ENCODE peak calls at places on chromosomes 4 and X, in five cellular contexts. P is ovary; E is upper lobe of right lung; Y is thoracic aorta; R is CD8-positive, alpha-beta memory T cell. A is an unnamed sample. For H3K4me1, the result is how much of the 10 kb centered on the place peaks cover.

GRCh38 chr4:38563703-38564490 is 100.1 kb upstream of the KLF3 start:
- DNase-seq in E (no peak), R (no peak), P (no peak), Y (no peak), A (no peak)

GRCh38 chr4:123505077-123505456 is 108.5 kb downstream of the SPRY1 start:
- DNase-seq in E (no peak), P (no peak), Y (no peak), R (no peak), A (peak)

GRCh38 chr4:8292388-8293107 is 23.0 kb downstream of the HTRA3 start:
- DNase-seq in E (peak), R (peak), P (peak), Y (no peak), A (no peak)

GRCh38 chr4:54484361-54484760 is 173.4 kb upstream of the KIT start:
- DNase-seq in E (no peak), P (no peak), R (no peak), Y (no peak), A (no peak)

GRCh38 chr4:139247241-139247640 is 32.8 kb downstream of the MGARP start:
- DNase-seq in E (no peak), R (no peak), Y (no peak), P (no peak), A (no peak)

GRCh38 chr4:79623125-79623905 is 215.3 kb upstream of the GK2 start:
- DNase-seq in P (peak), Y (no peak), E (no peak), R (no peak), A (peak)

GRCh38 chr4:828641-829271 is 2.8 kb upstream of the CPLX1 start:
- DNase-seq in E (peak), R (peak), Y (no peak), P (no peak), A (peak)

GRCh38 chr4:22532896-22533295 is 17.0 kb upstream of the ADGRA3 start:
- DNase-seq in E (no peak), Y (no peak), P (no peak), R (no peak), A (no peak)

GRCh38 chr4:7518871-7519637 is 84.3 kb upstream of the PSAPL1 start:
- DNase-seq in E (no peak), P (no peak), Y (no peak), R (no peak), A (no peak)

GRCh38 chr4:32455231-32455630 is 1735.1 kb downstream of the PCDH7 start:
- DNase-seq in R (no peak), E (no peak), Y (no peak), P (no peak), A (no peak)

GRCh38 chrX:1521459-1521956 is 15.5 kb downstream of the P2RY8 start:
- DNase-seq in P (no peak), Y (no peak), E (peak), R (peak), A (no peak)

GRCh38 chrX:108312938-108313337 is 125.3 kb downstream of the COL4A6 start:
- DNase-seq in E (no peak), P (no peak), R (no peak), Y (no peak), A (peak)

GRCh38 chr4:83180469-83180968 is 66.0 kb upstream of the PLAC8 start:
- DNase-seq in E (no peak), P (no peak), Y (no peak), R (no peak), A (no peak)

GRCh38 chr4:102103368-102103767 is 241.9 kb downstream of the SLC39A8 start:
- DNase-seq in R (no peak), E (no peak), P (no peak), Y (no peak), A (no peak)

GRCh38 chrX:154305481-154306205 is 10.0 kb downstream of the TKTL1 start:
- DNase-seq in P (no peak), Y (no peak), R (no peak), E (no peak), A (no peak)

GRCh38 chr4:6926681-6927478 is 17.3 kb downstream of the TBC1D14 start:
- DNase-seq in R (peak), E (peak), Y (no peak), P (peak), A (peak)

GRCh38 chr4:74608151-74608949 is 163.4 kb downstream of the AREG start:
- DNase-seq in P (no peak), R (no peak), Y (no peak), E (no peak), A (no peak)

GRCh38 chr4:104641427-104641826 is 146.7 kb upstream of the CXXC4 start:
- DNase-seq in Y (no peak), R (no peak), E (no peak), P (no peak), A (no peak)

GRCh38 chr4:133188433-133189175 is 39.5 kb downstream of the PCDH10 start:
- DNase-seq in R (no peak), E (no peak), Y (no peak), P (no peak), A (no peak)

GRCh38 chr4:102449751-102450352 is 51.3 kb upstream of the NFKB1 start:
- DNase-seq in P (no peak), E (no peak), R (peak), Y (no peak), A (peak)

GRCh38 chr4:154490261-154490588 is 1.4 kb downstream of the DCHS2 start:
- DNase-seq in E (no peak), R (no peak), Y (no peak), P (no peak), A (no peak)

GRCh38 chrX:134727363-134727762 is 69.1 kb upstream of the PLAC1 start:
- DNase-seq in R (no peak), E (no peak), Y (no peak), P (no peak), A (peak)

GRCh38 chrX:119423631-119424030 is 24.5 kb downstream of the SLC25A43 start:
- DNase-seq in R (no peak), E (no peak), Y (no peak), P (no peak), A (peak)

GRCh38 chr4:67699603-67700002 is 1.4 kb downstream of the UBA6 start:
- DNase-seq in Y (no peak), R (no peak), E (no peak), P (no peak), A (no peak)

GRCh38 chrX:154534526-154535322 is 11.9 kb downstream of the G6PD start:
- DNase-seq in P (peak), Y (no peak), R (peak), E (peak), A (peak)

GRCh38 chrX:136246201-136246600 is 5.0 kb downstream of the MAP7D3 start:
- DNase-seq in E (no peak), R (no peak), P (no peak), Y (no peak), A (no peak)

GRCh38 chr4:83217721-83218522 is 66.7 kb downstream of the COQ2 start:
- DNase-seq in Y (no peak), P (no peak), E (no peak), R (peak), A (no peak)

GRCh38 chr4:2256156-2256731 is 5.7 kb downstream of the MXD4 start:
- DNase-seq in R (peak), Y (peak), P (peak), E (peak), A (no peak)

GRCh38 chrX:30735839-30736238 is 82.6 kb downstream of the GK start:
- DNase-seq in P (no peak), Y (no peak), R (peak), E (no peak), A (peak)

GRCh38 chr4:849478-850175 is 23.7 kb upstream of the CPLX1 start:
- DNase-seq in P (no peak), E (peak), Y (no peak), R (peak), A (no peak)

GRCh38 chr4:108902769-108903168 is 139.9 kb upstream of the ETNPPL start:
- DNase-seq in P (no peak), Y (no peak), R (no peak), E (no peak), A (no peak)

GRCh38 chr4:168981460-168981859 is 28.6 kb downstream of the CBR4 start:
- DNase-seq in Y (no peak), P (no peak), E (no peak), R (no peak), A (no peak)

GRCh38 chr4:110876866-110877265 is 254.0 kb upstream of the PITX2 start:
- DNase-seq in Y (no peak), R (no peak), E (no peak), P (no peak), A (no peak)

GRCh38 chrX:7926914-7927258 is 327 bp downstream of the PNPLA4 start:
- DNase-seq in E (no peak), R (no peak), Y (no peak), P (no peak), A (no peak)

GRCh38 chr4:154822775-154823174 is 41.7 kb downstream of the RBM46 start:
- DNase-seq in R (no peak), Y (no peak), P (no peak), E (no peak), A (peak)

GRCh38 chrX:112832481-112833095 is 8.0 kb downstream of the AMOT start:
- DNase-seq in P (no peak), E (peak), R (no peak), Y (no peak), A (peak)

GRCh38 chr4:28868831-28869230 is 1851.3 kb upstream of the PCDH7 start:
- DNase-seq in E (no peak), R (no peak), Y (no peak), P (no peak), A (peak)

GRCh38 chrX:84248226-84248625 is 60.2 kb upstream of the RPS6KA6 start:
- DNase-seq in E (no peak), R (no peak), P (no peak), Y (no peak), A (peak)

GRCh38 chr4:35300996-35301774 is 943.1 kb downstream of the ARAP2 start:
- DNase-seq in R (no peak), P (no peak), E (no peak), Y (no peak), A (no peak)

GRCh38 chr4:91366561-91366960 is 937.2 kb upstream of the GRID2 start:
- DNase-seq in Y (no peak), R (no peak), P (no peak), E (no peak), A (no peak)
- H3K4me1 ChIP-seq in Y (under half), R (under half), P (under half), E (under half), A (under half)

GRCh38 chr4:173169178-173169427 is 492 bp downstream of the GALNT7 start:
- DNase-seq in E (no peak), R (no peak), P (no peak), Y (no peak), A (no peak)

GRCh38 chr4:173171987-173172386 is 3.4 kb downstream of the GALNT7 start:
- DNase-seq in P (no peak), R (no peak), Y (no peak), E (no peak), A (no peak)

GRCh38 chr4:173171098-173171497 is 2.5 kb downstream of the GALNT7 start:
- DNase-seq in E (no peak), Y (no peak), P (no peak), R (no peak), A (peak)

GRCh38 chr4:173169428-173170209 is 1.0 kb downstream of the GALNT7 start:
- DNase-seq in R (peak), E (peak), P (peak), Y (no peak), A (peak)

DNA sequence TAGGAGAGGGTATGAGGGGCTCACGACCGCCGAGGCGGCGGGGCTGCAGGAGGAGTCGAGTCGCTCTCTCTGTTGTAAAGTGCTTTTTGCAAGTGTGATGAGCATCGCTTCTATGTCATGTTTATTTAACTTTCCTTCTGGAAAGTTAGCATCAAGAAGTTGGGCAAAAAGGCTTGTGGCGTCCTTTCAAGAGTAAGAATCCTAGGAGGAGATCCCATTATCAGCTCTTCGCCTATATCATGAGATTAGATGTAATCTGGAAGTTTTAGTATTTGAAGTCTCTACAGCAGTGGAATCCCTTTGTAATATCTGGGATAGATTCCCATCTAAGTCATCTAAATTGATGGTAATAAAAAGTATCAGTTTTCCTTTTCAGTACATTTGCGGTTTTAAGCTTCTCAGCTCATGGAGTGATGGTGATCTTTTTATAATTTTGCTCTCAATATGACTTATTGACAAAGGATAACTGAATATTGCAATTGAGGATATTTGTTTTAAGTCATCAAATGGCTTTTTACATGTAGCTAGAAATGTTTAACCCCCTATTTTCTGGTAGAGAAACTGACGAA is 1.7 kb downstream of the GALNT7 start:
- DNase-seq in R (no peak), P (no peak), E (no peak), Y (no peak), A (no peak)
- H3K27ac ChIP-seq in R (peak), P (peak), E (peak), Y (peak), A (peak)

DNA sequence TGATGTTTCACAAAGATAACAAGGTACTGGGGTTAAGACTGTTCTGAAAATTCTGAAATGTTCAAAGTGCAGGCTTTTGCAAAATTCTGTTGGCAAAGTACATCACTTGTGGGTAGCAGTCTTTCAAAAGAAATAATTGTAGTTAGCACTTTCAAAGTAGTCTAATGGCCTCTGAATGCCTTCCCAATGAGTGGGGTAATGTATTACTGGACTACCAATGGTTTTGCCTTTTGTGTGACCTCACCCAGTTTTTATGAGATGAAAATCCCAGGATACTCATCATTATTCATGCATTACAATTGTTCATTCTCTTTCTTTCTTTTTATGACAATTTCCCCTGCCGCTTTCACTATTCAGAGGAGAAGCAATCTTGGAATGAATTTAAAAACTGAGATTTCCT is 686.1 kb downstream of the GLUD2 start:
- DNase-seq in R (no peak), E (no peak), Y (no peak), P (no peak), A (no peak)
- H3K4me1 ChIP-seq in R (under half), E (under half), Y (under half), P (under half), A (under half)

DNA sequence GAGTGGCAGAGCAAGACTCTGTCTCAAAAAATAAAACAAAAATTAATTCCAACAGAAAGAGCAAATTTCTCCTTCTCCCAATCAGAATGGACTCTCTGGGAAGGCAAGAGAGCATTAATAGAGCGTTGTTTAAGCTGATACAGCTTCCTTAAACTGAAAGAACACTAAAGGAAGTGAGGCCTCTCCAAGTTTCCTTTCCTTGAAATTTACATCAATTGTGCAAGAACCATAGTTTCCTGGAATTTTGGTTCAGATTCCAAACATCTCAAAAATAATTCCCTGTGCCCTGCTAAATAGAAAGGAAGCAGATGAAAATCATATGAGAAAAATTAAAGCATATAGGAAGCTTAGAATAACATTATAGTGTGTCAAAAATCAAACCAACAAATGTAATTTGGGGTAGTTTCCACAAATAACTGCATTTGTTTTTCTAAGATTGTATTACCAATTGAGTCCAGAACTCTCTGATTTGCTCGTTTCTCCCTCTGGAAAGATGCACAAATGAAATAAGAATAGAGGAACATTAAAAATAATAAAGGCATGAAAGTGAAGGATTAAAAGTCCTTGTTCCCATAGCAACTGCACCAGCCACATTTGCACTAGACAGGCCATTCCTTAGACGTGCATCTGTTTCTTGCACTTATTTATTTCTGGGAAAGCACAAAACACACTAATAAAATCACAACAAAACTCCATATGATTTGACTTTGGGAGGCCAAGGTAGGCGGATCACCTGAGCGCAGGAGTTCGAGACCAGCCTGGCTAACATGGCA is 3.7 kb upstream of the FAM241A start:
- DNase-seq in P (no peak), R (no peak), Y (no peak), E (no peak), A (no peak)
- H3K27ac ChIP-seq in P (no peak), R (no peak), Y (no peak), E (peak), A (no peak)